ENCODE peak calls at places on chromosomes 13 and 19, in seven cellular contexts. S is stomach, W is WTC11, X is fibroblast of lung, I is gastrocnemius medialis, Q is tibial nerve, C is neural crest cell. P is an unnamed sample.

GRCh38 chr13:97262058-97262457 is 39.9 kb downstream of the MBNL2 start:
- DNase-seq in S (no peak), W (no peak), X (no peak), I (no peak), Q (no peak), C (no peak), P (no peak)

GRCh38 chr19:17086811-17087210 is 11.2 kb downstream of the MYO9B start:
- DNase-seq in S (no peak), W (no peak), X (no peak), I (no peak), Q (no peak), C (no peak), P (no peak)

GRCh38 chr19:31154021-31154420 is 195.2 kb downstream of the TSHZ3 start:
- DNase-seq in S (no peak), W (no peak), X (no peak), I (no peak), Q (no peak), C (no peak), P (no peak)

GRCh38 chr13:27281420-27281819 is 10.8 kb downstream of the RASL11A start:
- DNase-seq in S (no peak), W (no peak), X (no peak), I (no peak), Q (no peak), C (no peak), P (no peak)

GRCh38 chr19:35045667-35046300 is 4.3 kb downstream of the HPN start:
- DNase-seq in S (no peak), W (peak; percentile 63), X (peak; percentile 26), I (peak; percentile 65), Q (no peak), C (no peak), P (peak; percentile 81)

GRCh38 chr13:64029343-64030093 is 2613.9 kb upstream of the PCDH20 start:
- DNase-seq in S (no peak), W (peak; percentile 13), X (no peak), I (no peak), Q (no peak), C (no peak), P (no peak)

GRCh38 chr13:105773887-105774538 is 761.4 kb downstream of the EFNB2 start:
- DNase-seq in S (no peak), W (no peak), X (peak; percentile 30), I (no peak), Q (no peak), C (no peak), P (no peak)

GRCh38 chr19:14843169-14843568 is 5.6 kb downstream of the OR7A10 start:
- DNase-seq in S (no peak), W (no peak), X (no peak), I (no peak), Q (no peak), C (no peak), P (no peak)

GRCh38 chr13:76795701-76796695 is 90.2 kb downstream of the KCTD12 start:
- DNase-seq in S (no peak), W (no peak), X (peak; percentile 45), I (no peak), Q (no peak), C (no peak), P (no peak)

GRCh38 chr13:104816716-104817115 is 1718.7 kb downstream of the EFNB2 start:
- DNase-seq in S (no peak), W (no peak), X (no peak), I (no peak), Q (no peak), C (no peak), P (no peak)

GRCh38 chr13:66036024-66036614 is 1194.0 kb downstream of the PCDH9 start:
- DNase-seq in S (no peak), W (no peak), X (no peak), I (no peak), Q (no peak), C (no peak), P (no peak)

GRCh38 chr13:64551755-64552154 is 2678.4 kb downstream of the PCDH9 start:
- DNase-seq in S (no peak), W (no peak), X (peak; percentile 38), I (no peak), Q (no peak), C (no peak), P (no peak)

GRCh38 chr13:104608280-104608679 is 1542.1 kb upstream of the SLC10A2 start:
- DNase-seq in S (no peak), W (no peak), X (no peak), I (no peak), Q (no peak), C (no peak), P (no peak)

GRCh38 chr13:79966502-79966901 is 374.4 kb downstream of the SPRY2 start:
- DNase-seq in S (no peak), W (peak; percentile 32), X (no peak), I (no peak), Q (no peak), C (no peak), P (no peak)

GRCh38 chr13:78100481-78100880 is 181.8 kb upstream of the EDNRB start:
- DNase-seq in S (no peak), W (no peak), X (no peak), I (no peak), Q (no peak), C (no peak), P (no peak)

GRCh38 chr13:87120476-87120875 is 550.7 kb upstream of the SLITRK5 start:
- DNase-seq in S (no peak), W (no peak), X (peak; percentile 45), I (no peak), Q (no peak), C (no peak), P (no peak)

GRCh38 chr13:30398601-30399072 is 23.7 kb upstream of the UBE2L5 start:
- DNase-seq in S (no peak), W (no peak), X (no peak), I (no peak), Q (no peak), C (no peak), P (no peak)

GRCh38 chr19:18291590-18292459 is 10.4 kb upstream of the JUND start:
- DNase-seq in S (peak; percentile 82), W (peak; percentile 73), X (peak; percentile 85), I (peak; percentile 72), Q (peak; percentile 77), C (peak; percentile 49), P (peak; percentile 93)

GRCh38 chr19:18290250-18291018 is 9.0 kb upstream of the JUND start:
- DNase-seq in S (peak; percentile 40), W (no peak), X (no peak), I (no peak), Q (no peak), C (no peak), P (peak; percentile 88)

GRCh38 chr19:18292460-18292809 is 11.0 kb upstream of the JUND start:
- DNase-seq in S (no peak), W (peak; percentile 56), X (no peak), I (no peak), Q (no peak), C (peak; percentile 24), P (no peak)

GRCh38 chr19:18289471-18290066 is 8.1 kb upstream of the JUND start:
- DNase-seq in S (no peak), W (no peak), X (no peak), I (no peak), Q (no peak), C (no peak), P (no peak)

DNA sequence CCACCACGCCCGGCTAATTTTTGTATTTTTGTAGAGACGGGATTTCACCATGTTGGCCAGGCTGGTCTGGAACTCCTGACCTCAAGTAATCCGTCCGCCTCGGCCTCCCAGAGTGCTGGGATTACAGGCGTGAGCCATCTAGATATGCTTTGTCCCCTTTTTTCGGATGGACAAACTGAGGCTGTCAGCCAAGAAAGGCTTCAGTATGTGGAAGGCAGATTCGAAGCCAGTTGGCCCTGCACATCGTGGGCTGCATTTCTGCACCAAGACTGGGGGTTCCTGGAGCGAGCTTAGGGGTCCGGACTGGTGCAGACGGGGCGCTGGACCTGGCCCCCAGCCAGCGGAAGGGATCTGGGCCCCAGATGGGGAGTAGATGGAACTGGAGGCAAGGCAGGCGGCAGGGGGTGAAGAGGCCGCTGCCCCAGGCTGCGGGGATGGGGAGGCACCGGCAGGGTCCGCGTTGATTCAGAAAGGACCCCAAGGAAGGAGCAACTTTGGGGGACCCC is 9.7 kb upstream of the JUND start:
- DNase-seq in S (no peak), W (no peak), X (no peak), I (no peak), Q (no peak), C (no peak), P (no peak)
- TF ChIP-seq CTCF in S (no peak), W (no peak), X (no peak), I (no peak), Q (no peak), C (no peak), P (no peak)

DNA sequence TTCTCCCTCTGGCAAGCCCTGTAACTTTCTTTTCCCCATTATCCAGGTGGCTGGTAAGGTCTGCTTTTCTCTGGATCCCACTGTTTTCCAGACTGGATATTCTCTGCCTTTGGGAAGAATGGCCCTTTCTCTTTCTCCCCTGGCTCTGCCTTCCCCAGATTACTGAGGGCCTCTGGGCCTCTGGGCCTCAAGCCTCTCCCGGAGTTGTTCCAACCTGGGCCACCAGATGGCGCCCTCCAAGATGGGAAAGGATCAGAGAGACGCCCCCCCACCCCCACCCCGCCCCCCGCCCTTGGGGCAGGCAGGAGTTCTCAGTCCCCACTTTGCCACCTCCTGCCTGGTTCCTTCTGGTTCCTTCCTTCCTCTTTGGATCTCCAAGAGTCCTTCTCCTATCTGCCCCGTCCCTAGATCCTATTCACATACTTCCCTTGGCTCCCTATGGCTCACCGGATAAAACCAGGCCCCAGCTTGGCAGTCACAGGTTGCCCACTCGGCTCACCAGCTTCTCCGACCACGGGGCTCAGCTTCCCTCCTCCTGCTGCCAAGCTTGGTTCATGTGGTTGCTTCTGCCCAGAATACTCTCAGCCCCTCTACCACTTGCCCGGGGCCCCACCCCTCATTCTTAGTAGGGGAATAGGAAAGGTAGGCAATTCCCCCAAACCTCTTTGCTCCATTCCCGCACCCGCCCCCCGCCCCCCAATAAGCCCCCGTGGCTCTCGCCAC is 13.0 kb downstream of the EPS8L1 start:
- DNase-seq in S (peak; percentile 81), W (peak; percentile 97), X (peak; percentile 61), I (no peak), Q (peak; percentile 86), C (peak; percentile 97), P (peak; percentile 88)
- TF ChIP-seq CTCF in S (peak; percentile 92), W (peak; percentile 95), X (peak; percentile 64), I (peak; percentile 89), Q (peak; percentile 44), C (peak; percentile 92), P (peak; percentile 77)

GRCh38 chr19:9709305-9709704 is 34.4 kb upstream of the ZNF562 start:
- DNase-seq in S (no peak), W (no peak), X (no peak), I (no peak), Q (no peak), C (no peak), P (no peak)
- TF ChIP-seq CTCF in S (no peak), W (no peak), X (no peak), I (no peak), Q (no peak), C (no peak), P (no peak)

DNA sequence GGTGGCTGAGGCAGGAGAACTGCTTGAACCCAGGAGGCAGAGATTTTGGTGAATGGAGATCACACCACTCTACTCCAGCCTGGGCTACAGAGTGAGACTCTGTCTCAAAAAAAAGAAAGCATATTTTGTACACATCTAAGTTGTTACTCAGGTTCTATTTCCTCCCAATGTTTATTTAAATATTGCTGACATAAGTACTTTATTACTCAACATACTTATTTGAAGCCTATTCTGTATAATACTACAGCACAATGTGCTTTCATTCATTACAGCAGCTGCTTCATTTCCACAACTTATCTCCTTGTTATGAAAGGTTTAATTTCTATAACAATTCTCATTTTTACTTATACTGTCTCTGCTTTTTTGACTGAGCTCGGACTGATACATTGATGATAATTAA is 495.7 kb downstream of the SLITRK1 start:
- DNase-seq in S (no peak), W (no peak), X (peak; percentile 55), I (no peak), Q (no peak), C (no peak), P (no peak)
- TF ChIP-seq CTCF in S (no peak), W (no peak), X (no peak), I (no peak), Q (no peak), C (no peak), P (no peak)

GRCh38 chr19:2261438-2262172 is 5.4 kb upstream of the JSRP1 start:
- DNase-seq in S (peak; percentile 60), W (peak; percentile 74), X (no peak), I (no peak), Q (peak; percentile 43), C (peak; percentile 55), P (peak; percentile 50)
- TF ChIP-seq CTCF in S (peak; percentile 37), W (peak; percentile 75), X (peak; percentile 64), I (peak; percentile 67), Q (no peak), C (peak; percentile 66), P (peak; percentile 70)